ENCODE peak calls at places on chromosomes 13 and 19, in four cellular contexts. F is IMR-90, Y is GM12878, D is K562. I is an unnamed sample.

GRCh38 chr13:42847891-42848663 is 66.7 kb downstream of the FAM216B start:
- DNase-seq in F (peak), Y (no peak), D (no peak), I (no peak)

GRCh38 chr19:51546650-51547396 is 15.4 kb upstream of the SIGLEC6 start:
- DNase-seq in F (peak), D (peak), Y (no peak), I (no peak)

GRCh38 chr19:31518626-31519025 is 169.4 kb upstream of the TSHZ3 start:
- DNase-seq in F (no peak), Y (no peak), D (no peak), I (no peak)

GRCh38 chr13:49935171-49936084 is 712 bp downstream of the SPRYD7 start:
- DNase-seq in Y (no peak), F (peak), D (peak), I (peak)

GRCh38 chr13:32086366-32086765 is 54.8 kb downstream of the FRY start:
- DNase-seq in F (peak), D (no peak), Y (no peak), I (no peak)

GRCh38 chr13:40094056-40094455 is 438.6 kb downstream of the COG6 start:
- DNase-seq in F (no peak), Y (no peak), D (no peak), I (no peak)

GRCh38 chr13:93227906-93228801 is 1.5 kb downstream of the GPC6 start:
- DNase-seq in Y (no peak), F (peak), D (peak), I (no peak)

GRCh38 chr19:7535993-7536685 is 622 bp downstream of the PNPLA6 start:
- DNase-seq in Y (no peak), F (no peak), D (no peak), I (no peak)

GRCh38 chr19:4365791-4366665 is 22.7 kb downstream of the MPND start:
- DNase-seq in Y (no peak), D (no peak), F (no peak), I (no peak)

GRCh38 chr19:47523473-47523872 is 8.6 kb upstream of the NAPA start:
- DNase-seq in F (no peak), Y (no peak), D (no peak), I (no peak)

GRCh38 chr13:50684366-50684765 is 159.1 kb downstream of the DLEU7 start:
- DNase-seq in F (no peak), Y (no peak), D (no peak), I (no peak)

GRCh38 chr13:44317752-44318550 is 55.7 kb upstream of the SERP2 start:
- DNase-seq in Y (no peak), F (peak), D (no peak), I (no peak)

GRCh38 chr13:106376411-106377112 is 158.9 kb downstream of the EFNB2 start:
- DNase-seq in F (peak), Y (no peak), D (no peak), I (peak)

GRCh38 chr19:40191836-40192646 is 815 bp downstream of the MAP3K10 start:
- DNase-seq in F (peak), Y (no peak), D (peak), I (peak)

GRCh38 chr19:19459099-19459498 is 53.6 kb downstream of the GATAD2A start:
- DNase-seq in Y (no peak), F (peak), D (no peak), I (no peak)

DNA sequence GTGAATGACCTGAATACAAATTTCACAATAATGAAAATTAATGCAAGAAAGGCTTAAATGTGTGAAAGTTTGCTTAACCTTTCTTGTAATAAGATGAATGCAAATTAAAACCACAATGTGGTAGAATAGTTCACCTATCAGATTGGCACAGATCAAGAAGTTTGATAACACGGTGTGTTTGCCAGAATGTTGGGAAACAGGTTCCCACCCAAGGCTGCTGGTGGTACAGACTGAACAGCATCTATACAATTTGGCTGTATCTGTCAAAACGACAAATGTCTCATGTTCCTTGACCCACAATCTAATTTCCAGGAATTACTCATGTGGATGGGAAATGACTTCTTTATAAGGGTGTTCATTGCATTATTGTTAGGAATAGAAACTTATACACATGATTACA is 8.6 kb upstream of the IRS2 start:
- DNase-seq in F (no peak), D (no peak), Y (no peak), I (no peak)
- TF ChIP-seq ELK1 in F (no peak), D (no peak), Y (no peak), I (no peak)

DNA sequence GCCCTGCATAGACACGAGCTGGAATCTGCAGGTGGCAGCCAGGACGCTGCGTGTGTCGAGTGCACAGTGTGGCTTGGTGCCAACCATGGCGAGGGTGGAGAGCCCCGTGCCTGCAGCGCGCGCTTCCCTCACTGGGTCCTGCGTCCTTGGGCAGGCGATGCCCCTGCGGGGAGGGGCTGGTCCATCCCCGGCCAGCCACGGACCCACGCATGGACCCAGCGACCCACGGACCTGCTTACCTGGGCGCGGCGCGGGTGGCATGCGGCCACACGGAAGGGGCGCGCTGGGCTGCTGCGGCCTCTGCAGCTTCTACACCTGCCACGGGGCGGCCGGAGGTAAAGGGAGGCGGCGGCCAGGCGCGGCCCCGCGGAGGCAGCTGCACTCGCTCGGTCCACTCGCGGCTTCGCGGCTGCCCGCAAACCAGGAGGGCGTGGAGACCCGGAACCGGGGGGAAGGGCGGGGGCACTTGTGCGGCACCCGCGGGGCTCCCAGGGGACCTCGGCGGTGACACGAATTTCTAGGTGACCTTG is 569 bp upstream of the MCF2L start:
- DNase-seq in F (no peak), Y (no peak), D (no peak), I (peak)
- H3K4me3 ChIP-seq in F (no peak), Y (peak), D (no peak), I (peak)

GRCh38 chr13:24038846-24039330 is 121.6 kb upstream of the SPATA13 start:
- DNase-seq in D (no peak), Y (no peak), F (peak), I (no peak)
- TF ChIP-seq ELK1 in D (no peak), Y (no peak), F (no peak), I (no peak)

GRCh38 chr19:44951179-44952159 is 3.7 kb upstream of the CLPTM1 start:
- DNase-seq in Y (no peak), D (peak), F (peak), I (peak)
- H3K4me3 ChIP-seq in Y (no peak), D (no peak), F (no peak), I (no peak)

GRCh38 chr19:10858204-10858828 is 10.1 kb downstream of the C19orf38 start:
- DNase-seq in F (no peak), D (peak), Y (no peak), I (no peak)
- TF ChIP-seq ELK1 in F (no peak), D (no peak), Y (no peak), I (no peak)

I was measured in A549.